ENCODE peak calls at places on chromosomes 1 and 21, in eight cellular contexts. K, M, S, U, A, P, F and T are unnamed samples.

GRCh38 chr1:17207966-17208418 is 3.1 kb downstream of the PADI1 start:
- DNase-seq in K (no peak), P (peak), F (no peak), M (no peak), S (peak), U (no peak), A (no peak), T (peak)

GRCh38 chr1:236689713-236690569 is 3.6 kb downstream of the ACTN2 start:
- DNase-seq in M (no peak), F (no peak), K (no peak), P (no peak), U (no peak), S (no peak), A (no peak), T (no peak)

GRCh38 chr1:234781241-234782056 is 171.5 kb upstream of the IRF2BP2 start:
- DNase-seq in S (no peak), M (no peak), U (no peak), P (no peak), A (no peak), F (peak), K (no peak), T (peak)

GRCh38 chr21:34129971-34130597 is 56.7 kb downstream of the MRPS6 start:
- DNase-seq in K (no peak), S (no peak), P (no peak), M (no peak), A (no peak), F (no peak), U (no peak), T (peak)

GRCh38 chr1:227731241-227731677 is 3.8 kb downstream of the JMJD4 start:
- DNase-seq in S (no peak), F (peak), M (no peak), P (no peak), K (no peak), U (no peak), A (peak), T (no peak)

GRCh38 chr21:45931397-45931969 is 50.1 kb upstream of the COL6A1 start:
- DNase-seq in P (peak), S (no peak), M (no peak), K (no peak), F (no peak), U (no peak), A (no peak), T (no peak)

GRCh38 chr1:236149696-236150228 is 7.4 kb downstream of the GPR137B start:
- DNase-seq in P (no peak), A (no peak), M (no peak), F (no peak), S (no peak), K (no peak), U (no peak), T (no peak)

GRCh38 chr21:45270306-45270821 is 17.3 kb downstream of the POFUT2 start:
- DNase-seq in M (no peak), S (no peak), A (no peak), K (no peak), U (no peak), F (peak), P (no peak), T (peak)

GRCh38 chr1:173531069-173531693 is 54.0 kb downstream of the PRDX6 start:
- DNase-seq in M (no peak), F (no peak), S (no peak), U (no peak), P (no peak), A (no peak), K (no peak), T (no peak)

GRCh38 chr1:1211541-1212511 is 2.1 kb downstream of the TNFRSF4 start:
- DNase-seq in U (no peak), F (no peak), K (peak), P (no peak), A (no peak), S (no peak), M (no peak), T (no peak)

GRCh38 chr1:68197891-68198290 is 34.4 kb downstream of the WLS start:
- DNase-seq in M (no peak), F (no peak), A (peak), S (no peak), K (no peak), U (no peak), P (no peak), T (no peak)

GRCh38 chr1:172778461-172779455 is 119.9 kb downstream of the FASLG start:
- DNase-seq in S (peak), M (no peak), K (no peak), U (no peak), F (no peak), A (no peak), P (peak), T (no peak)

GRCh38 chr1:245475116-245475515 is 320.3 kb downstream of the KIF26B start:
- DNase-seq in K (no peak), U (no peak), A (no peak), S (no peak), F (no peak), P (no peak), M (no peak), T (no peak)

GRCh38 chr1:3369437-3370076 is 84.9 kb upstream of the ARHGEF16 start:
- DNase-seq in A (no peak), M (no peak), F (peak), P (no peak), K (no peak), U (peak), S (no peak), T (no peak)

GRCh38 chr1:59016390-59016789 is 232.5 kb upstream of the JUN start:
- DNase-seq in A (no peak), F (no peak), M (no peak), P (peak), S (no peak), U (no peak), K (no peak), T (no peak)
- TF ChIP-seq CTCF in A (no peak), F (no peak), M (no peak), P (no peak), S (no peak), U (no peak), K (no peak), T (no peak)

DNA sequence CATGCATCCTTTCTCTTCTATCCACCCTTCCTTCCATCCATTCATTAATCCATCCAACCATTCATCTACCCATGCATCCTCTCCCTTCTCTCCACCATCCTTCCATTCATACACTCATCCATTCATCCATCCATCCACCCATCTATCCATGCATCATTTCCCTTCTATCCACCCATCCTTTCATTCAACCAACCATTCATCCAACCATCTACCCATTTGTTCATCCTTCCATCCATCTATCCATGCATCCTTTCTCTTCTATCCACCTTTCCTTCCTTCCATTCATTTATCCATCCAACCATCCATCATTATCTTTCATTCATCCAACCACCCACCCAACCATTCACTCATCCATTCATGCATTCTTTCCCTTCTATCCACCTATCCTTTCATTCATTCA is 188.4 kb downstream of the NPHP4 start:
- DNase-seq in M (no peak), U (no peak), S (no peak), F (no peak), P (no peak), A (no peak), K (no peak), T (no peak)
- TF ChIP-seq CTCF in M (no peak), U (no peak), S (no peak), F (no peak), P (no peak), A (no peak), K (no peak), T (no peak)

GRCh38 chr1:32500387-32501209 is 35.7 kb downstream of the ZBTB8B start:
- DNase-seq in P (peak), S (peak), F (peak), A (peak), U (peak), K (peak), M (peak), T (peak)
- TF ChIP-seq CTCF in P (no peak), S (no peak), F (peak), A (no peak), U (no peak), K (no peak), M (no peak), T (no peak)

GRCh38 chr1:8716238-8716637 is 101.2 kb downstream of the RERE start:
- DNase-seq in K (no peak), F (no peak), M (no peak), A (no peak), P (no peak), S (no peak), U (no peak), T (no peak)

GRCh38 chr1:8720347-8720746 is 97.1 kb downstream of the RERE start:
- DNase-seq in F (no peak), A (no peak), S (no peak), M (no peak), U (no peak), K (no peak), P (no peak), T (no peak)

GRCh38 chr1:8721681-8722324 is 95.6 kb downstream of the RERE start:
- DNase-seq in U (no peak), A (no peak), K (no peak), M (no peak), S (no peak), F (no peak), P (no peak), T (no peak)

GRCh38 chr1:8717148-8717547 is 100.3 kb downstream of the RERE start:
- DNase-seq in U (no peak), P (no peak), A (no peak), F (no peak), M (no peak), S (no peak), K (no peak), T (no peak)

GRCh38 chr1:8718878-8719361 is 98.5 kb downstream of the RERE start:
- DNase-seq in M (no peak), A (no peak), S (no peak), U (no peak), P (no peak), K (no peak), F (no peak), T (peak)
- TF ChIP-seq CTCF in M (no peak), A (no peak), S (no peak), U (peak), P (no peak), K (no peak), F (no peak), T (peak)

GRCh38 chr21:37688952-37689659 is 227.2 kb downstream of the KCNJ6 start:
- DNase-seq in A (no peak), P (no peak), M (no peak), S (no peak), K (no peak), U (no peak), F (no peak), T (no peak)

GRCh38 chr21:37684115-37684493 is 232.2 kb downstream of the KCNJ6 start:
- DNase-seq in M (no peak), K (no peak), P (no peak), S (no peak), F (no peak), U (no peak), A (no peak), T (no peak)

GRCh38 chr21:37684577-37684976 is 231.7 kb downstream of the KCNJ6 start:
- DNase-seq in F (no peak), K (no peak), P (no peak), M (no peak), S (no peak), A (no peak), U (no peak), T (no peak)

GRCh38 chr21:37683396-37684114 is 232.7 kb downstream of the KCNJ6 start:
- DNase-seq in K (no peak), M (no peak), P (no peak), F (no peak), S (no peak), A (no peak), U (no peak), T (no peak)

GRCh38 chr21:37687001-37687400 is 229.3 kb downstream of the KCNJ6 start:
- DNase-seq in K (no peak), M (no peak), F (no peak), U (no peak), A (no peak), P (no peak), S (no peak), T (no peak)
- TF ChIP-seq CTCF in K (no peak), M (no peak), F (no peak), U (no peak), A (no peak), P (no peak), S (no peak), T (no peak)

DNA sequence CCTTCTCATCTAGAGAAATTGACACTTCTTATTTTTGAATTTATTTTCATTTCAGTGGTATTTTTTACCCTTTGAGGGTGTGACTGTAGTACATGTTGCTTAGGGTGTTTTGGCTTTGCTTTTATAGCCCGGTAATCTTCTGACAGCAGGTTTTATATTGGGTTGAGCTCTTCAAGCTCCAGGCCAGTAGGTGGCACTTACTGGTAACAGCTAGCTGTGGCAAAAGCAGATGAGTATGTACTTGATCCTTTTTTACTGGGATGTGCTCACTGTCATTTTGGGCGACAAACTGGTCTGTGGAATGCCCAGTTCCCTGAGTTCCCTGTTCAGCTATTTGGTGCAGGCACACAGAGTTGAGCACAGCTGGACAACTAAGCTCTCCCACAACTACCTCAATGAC is 916.2 kb upstream of the B3GALT2 start:
- DNase-seq in S (no peak), M (no peak), F (no peak), K (no peak), A (no peak), U (no peak), P (peak), T (no peak)
- TF ChIP-seq CTCF in S (no peak), M (no peak), F (no peak), K (no peak), A (no peak), U (peak), P (no peak), T (no peak)

DNA sequence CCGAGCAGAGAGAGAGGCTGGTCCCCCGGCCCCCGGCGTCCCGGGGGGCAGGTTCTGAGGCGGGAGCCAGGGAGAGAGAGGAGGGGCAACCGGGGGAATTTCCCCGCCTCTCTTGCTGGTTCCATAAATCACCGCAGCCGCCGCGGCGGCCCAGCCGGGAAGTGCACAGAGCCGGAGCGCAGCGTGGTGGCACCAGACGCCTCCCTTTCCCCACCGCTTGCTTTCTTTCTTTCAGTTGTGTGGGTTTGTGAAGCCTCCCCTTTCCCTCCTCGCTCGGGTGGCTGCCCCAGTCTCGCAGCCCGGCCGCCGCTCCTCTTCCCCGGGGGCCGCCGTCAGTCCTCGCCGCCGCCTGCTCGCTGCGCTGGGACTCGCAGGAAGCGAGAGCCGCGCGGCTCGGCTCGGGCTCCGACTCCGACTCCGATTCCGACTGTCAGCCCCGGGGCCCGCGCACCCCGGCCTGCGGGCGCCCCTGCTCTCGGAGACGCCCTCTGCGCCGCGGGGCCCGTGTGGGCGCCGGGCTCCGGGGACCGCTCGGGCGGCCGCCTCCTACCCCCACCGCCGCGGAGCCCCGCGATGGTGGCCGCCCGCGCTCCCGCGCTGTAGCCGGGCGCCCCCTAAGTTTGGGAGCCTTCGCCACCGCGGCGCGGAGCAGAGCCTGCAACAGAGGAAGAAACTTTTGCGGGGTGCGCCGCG is at the start of gene CACHD1:
- DNase-seq in A (peak), U (peak), F (peak), M (peak), S (peak), P (peak), K (peak), T (peak)
- TF ChIP-seq CTCF in A (peak), U (peak), F (peak), M (peak), S (no peak), P (no peak), K (no peak), T (no peak)

GRCh38 chr1:147670319-147671003 is at the start of gene ACP6:
- DNase-seq in M (peak), U (peak), A (peak), P (peak), S (peak), K (peak), F (peak), T (peak)

GRCh38 chr1:147669475-147670318 is 627 bp downstream of the ACP6 start:
- DNase-seq in S (peak), P (peak), U (peak), M (peak), A (peak), F (peak), K (peak), T (peak)

GRCh38 chr1:147664206-147664605 is 6.1 kb downstream of the ACP6 start:
- DNase-seq in P (no peak), K (no peak), A (no peak), S (no peak), M (no peak), U (no peak), F (no peak), T (no peak)

DNA sequence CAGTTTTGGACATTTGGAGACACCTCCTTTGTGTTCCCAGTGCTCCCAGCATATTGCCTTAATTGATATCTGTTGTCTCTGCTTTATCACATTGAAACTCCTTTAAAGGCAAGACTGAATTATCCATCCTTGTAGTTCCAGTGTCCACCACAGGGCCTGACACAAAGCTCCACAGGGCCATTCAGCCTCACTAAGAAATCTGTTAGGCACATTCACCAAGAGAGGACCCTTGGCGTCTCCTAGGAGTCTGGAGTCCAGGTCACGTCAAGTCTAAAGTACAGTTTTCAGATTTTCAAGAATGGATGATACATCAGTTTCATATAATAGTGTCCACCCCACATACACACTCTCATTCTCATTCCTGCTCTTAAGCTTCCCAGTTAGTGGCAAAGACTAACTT is 4.8 kb downstream of the ACP6 start:
- DNase-seq in M (no peak), S (no peak), K (no peak), A (no peak), P (no peak), U (no peak), F (no peak), T (no peak)
- TF ChIP-seq CTCF in M (peak), S (peak), K (peak), A (peak), P (peak), U (no peak), F (no peak), T (peak)

DNA sequence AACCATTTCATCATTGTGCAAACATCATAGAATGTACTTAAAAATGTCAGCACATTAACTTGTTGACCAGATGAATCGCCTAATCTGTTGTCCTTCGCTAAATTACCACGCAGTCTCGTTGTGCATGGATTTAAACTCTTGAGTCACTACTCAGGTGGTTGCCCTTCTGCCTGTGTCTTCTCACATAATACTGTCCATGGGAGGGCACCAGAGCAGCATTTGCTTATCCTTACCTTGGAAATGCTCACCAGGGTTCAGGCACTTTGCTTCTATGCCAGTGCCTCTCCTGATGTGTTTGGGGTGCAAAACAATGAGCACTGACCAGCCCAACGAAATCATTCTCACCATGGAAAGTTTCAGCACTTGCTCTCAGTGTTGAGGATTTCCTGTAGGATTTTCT is 559.9 kb downstream of the RWDD3 start:
- DNase-seq in P (no peak), A (no peak), F (no peak), U (no peak), M (no peak), K (peak), S (no peak), T (no peak)
- TF ChIP-seq CTCF in P (no peak), A (no peak), F (no peak), U (peak), M (peak), K (no peak), S (no peak), T (no peak)